ENCODE peak calls at places on chromosomes 1 and 21, in eight cellular contexts. E is NCI-H345, Q is dorsolateral prefrontal cortex, O is HTR-8/SVneo, K is NCI-H69, X is GF-D8, N is anterior cingulate cortex, I is NCI-H1105 treated with DMSO at 0.1 percent for 48 hours. Z is an unnamed sample.

GRCh38 chr21:45981641-45982255 is at the start of gene COL6A1:
- DNase-seq in Q (no peak), N (no peak), X (no peak), O (peak), E (peak), K (peak), I (peak), Z (no peak)

GRCh38 chr1:13892141-13892670 is 192.2 kb downstream of the PRDM2 start:
- DNase-seq in I (no peak), Q (peak), O (no peak), K (no peak), X (no peak), N (no peak), E (no peak), Z (no peak)

GRCh38 chr1:76336951-76337371 is 262.4 kb downstream of the ST6GALNAC3 start:
- DNase-seq in E (peak), O (no peak), Q (peak), N (no peak), X (no peak), K (peak), I (peak), Z (no peak)

GRCh38 chr1:14055442-14056225 is 355.6 kb downstream of the PRDM2 start:
- DNase-seq in N (no peak), X (no peak), O (peak), Q (no peak), K (no peak), E (no peak), I (no peak), Z (no peak)

GRCh38 chr1:6075747-6076146 is 30.1 kb downstream of the KCNAB2 start:
- DNase-seq in K (peak), O (no peak), Q (no peak), X (no peak), N (no peak), I (no peak), E (no peak), Z (no peak)

GRCh38 chr1:25001125-25001915 is 71.2 kb upstream of the RUNX3 start:
- DNase-seq in E (no peak), X (no peak), N (no peak), K (no peak), O (no peak), Q (no peak), I (no peak), Z (no peak)

GRCh38 chr21:45535341-45536081 is 6.7 kb downstream of the SLC19A1 start:
- DNase-seq in N (no peak), X (peak), O (no peak), Q (peak), E (no peak), K (no peak), I (no peak), Z (no peak)

GRCh38 chr21:21029159-21029558 is 30.9 kb downstream of the NCAM2 start:
- DNase-seq in O (no peak), E (no peak), I (peak), X (peak), K (peak), Q (no peak), N (no peak), Z (peak)

GRCh38 chr1:167221126-167221803 is 579 bp downstream of the POU2F1 start:
- DNase-seq in K (no peak), I (peak), N (no peak), X (no peak), O (no peak), E (peak), Q (no peak), Z (no peak)

GRCh38 chr1:86155061-86155806 is 1.3 kb downstream of the COL24A1 start:
- DNase-seq in O (no peak), N (no peak), I (no peak), K (no peak), Q (no peak), E (no peak), X (no peak), Z (no peak)

GRCh38 chr1:165287781-165288180 is 68.7 kb downstream of the LMX1A start:
- DNase-seq in X (no peak), N (no peak), E (no peak), Q (no peak), O (no peak), K (peak), I (no peak), Z (no peak)

GRCh38 chr1:18819211-18819610 is 40.2 kb downstream of the TAS1R2 start:
- DNase-seq in O (no peak), X (no peak), I (no peak), Q (no peak), N (no peak), E (no peak), K (no peak), Z (no peak)

GRCh38 chr1:208068908-208069307 is 158.0 kb upstream of the CD34 start:
- DNase-seq in I (no peak), Q (no peak), X (no peak), O (no peak), K (no peak), E (no peak), N (no peak), Z (no peak)

GRCh38 chr21:16419188-16419874 is 689.5 kb downstream of the USP25 start:
- DNase-seq in Q (peak), I (peak), K (peak), X (no peak), E (peak), O (no peak), N (peak), Z (peak)

GRCh38 chr21:33229776-33230517 is at the start of gene IFNAR2:
- DNase-seq in I (peak), Q (peak), N (peak), X (peak), K (peak), E (peak), O (peak), Z (peak)

GRCh38 chr1:235075121-235075954 is 53.3 kb downstream of the TOMM20 start:
- DNase-seq in I (no peak), E (peak), N (no peak), Q (peak), O (peak), X (no peak), K (peak), Z (no peak)

GRCh38 chr21:15943009-15943666 is 213.4 kb downstream of the USP25 start:
- DNase-seq in Q (no peak), K (no peak), O (no peak), I (no peak), X (no peak), N (no peak), E (no peak), Z (no peak)

GRCh38 chr1:35452086-35452485 is 105.1 kb downstream of the KIAA0319L start:
- DNase-seq in O (no peak), N (no peak), E (no peak), K (peak), X (peak), Q (peak), I (no peak), Z (no peak)

GRCh38 chr1:62040450-62040849 is 154.2 kb upstream of the L1TD1 start:
- DNase-seq in E (no peak), K (peak), O (no peak), X (no peak), N (no peak), I (peak), Q (no peak), Z (no peak)

GRCh38 chr1:50969611-50970507 is at the start of gene CDKN2C:
- DNase-seq in O (peak), K (peak), Q (peak), N (peak), I (peak), E (peak), X (peak), Z (peak)

GRCh38 chr1:153260980-153261792 is 1.7 kb downstream of the LORICRIN start:
- DNase-seq in O (no peak), Q (no peak), E (peak), X (no peak), N (no peak), I (peak), K (peak), Z (no peak)

Z was measured in NCI-H748 treated with DMSO at 0.1 percent for 48 hours.